ENCODE peak calls at places on chromosomes 16 and 17, in five cellular contexts. R is lower leg skin, V is tibial nerve, P is H1, W is stomach. T is an unnamed sample.

GRCh38 chr16:15682105-15682570 is 32.1 kb downstream of the NDE1 start:
- DNase-seq in R (peak; percentile 54), V (peak; percentile 20), P (no peak), W (peak; percentile 29), T (peak; percentile 37)

GRCh38 chr17:35496470-35497290 is 40.8 kb downstream of the SLFN12L start:
- DNase-seq in R (no peak), V (no peak), P (no peak), W (no peak), T (no peak)

GRCh38 chr16:22635345-22635744 is 124.7 kb downstream of the NPIPB5 start:
- DNase-seq in R (no peak), V (no peak), P (peak; percentile 78), W (no peak), T (no peak)

GRCh38 chr16:3459401-3460090 is 16.1 kb downstream of the NAA60 start:
- DNase-seq in R (no peak), V (no peak), P (no peak), W (no peak), T (no peak)

GRCh38 chr17:1709971-1710806 is at the start of gene TLCD2:
- DNase-seq in R (no peak), V (no peak), P (no peak), W (peak; percentile 80), T (peak; percentile 78)

GRCh38 chr17:74104921-74105320 is 98.6 kb upstream of the RPL38 start:
- DNase-seq in R (no peak), V (no peak), P (no peak), W (no peak), T (no peak)

GRCh38 chr17:45935197-45935709 is 40.9 kb downstream of the MAPT start:
- DNase-seq in R (no peak), V (no peak), P (no peak), W (no peak), T (no peak)

GRCh38 chr16:80176114-80176513 is 364.7 kb upstream of the DYNLRB2 start:
- DNase-seq in R (no peak), V (no peak), P (no peak), W (no peak), T (no peak)

GRCh38 chr16:66874079-66874775 is 6.1 kb upstream of the PDP2 start:
- DNase-seq in R (no peak), V (no peak), P (no peak), W (no peak), T (no peak)

GRCh38 chr16:24858219-24859041 is 12.7 kb downstream of the SLC5A11 start:
- DNase-seq in R (peak; percentile 19), V (peak; percentile 27), P (no peak), W (peak; percentile 39), T (no peak)

GRCh38 chr17:5785867-5786509 is 201.7 kb upstream of the NLRP1 start:
- DNase-seq in R (no peak), V (no peak), P (no peak), W (no peak), T (no peak)

GRCh38 chr17:80826346-80826954 is 165.2 kb upstream of the CHMP6 start:
- DNase-seq in R (no peak), V (no peak), P (no peak), W (no peak), T (no peak)

GRCh38 chr16:67115649-67116048 is 5.9 kb downstream of the PHAF1 start:
- DNase-seq in R (no peak), V (no peak), P (no peak), W (no peak), T (peak; percentile 97)

GRCh38 chr17:47145351-47145750 is 43.7 kb downstream of the CDC27 start:
- DNase-seq in R (no peak), V (no peak), P (no peak), W (no peak), T (no peak)

GRCh38 chr17:10879110-10879509 is 41.2 kb upstream of the PIRT start:
- DNase-seq in R (no peak), V (no peak), P (no peak), W (peak; percentile 50), T (no peak)

GRCh38 chr17:76726231-76726765 is at the start of gene JMJD6:
- DNase-seq in R (peak; percentile 97), V (peak; percentile 92), P (peak; percentile 87), W (peak; percentile 97), T (peak; percentile 90)

GRCh38 chr16:62829615-62830014 is 793.4 kb upstream of the CDH8 start:
- DNase-seq in R (no peak), V (no peak), P (no peak), W (no peak), T (no peak)

GRCh38 chr16:30700971-30701370 is 2.0 kb downstream of the SRCAP start:
- DNase-seq in R (no peak), V (no peak), P (no peak), W (no peak), T (no peak)

GRCh38 chr17:78957076-78957475 is 22.6 kb downstream of the LGALS3BP start:
- DNase-seq in R (no peak), V (no peak), P (no peak), W (peak; percentile 46), T (no peak)

GRCh38 chr17:72575542-72576233 is 454.9 kb downstream of the SOX9 start:
- DNase-seq in R (no peak), V (no peak), P (no peak), W (no peak), T (no peak)

GRCh38 chr16:68707341-68708152 is 29.5 kb upstream of the CDH1 start:
- DNase-seq in R (peak; percentile 46), V (no peak), P (peak; percentile 66), W (peak; percentile 86), T (peak; percentile 91)

GRCh38 chr17:66645259-66645658 is 189.7 kb upstream of the CACNG5 start:
- DNase-seq in R (no peak), V (no peak), P (no peak), W (no peak), T (no peak)

GRCh38 chr16:73197598-73197997 is 149.7 kb upstream of the ZFHX3 start:
- DNase-seq in R (no peak), V (no peak), P (no peak), W (no peak), T (no peak)

GRCh38 chr17:70555723-70556122 is 386.4 kb downstream of the KCNJ2 start:
- DNase-seq in R (no peak), V (no peak), P (no peak), W (no peak), T (no peak)

GRCh38 chr17:78726471-78727010 is 55.5 kb downstream of the CYTH1 start:
- DNase-seq in R (no peak), V (no peak), P (no peak), W (no peak), T (no peak)

GRCh38 chr16:24396350-24397271 is 140.5 kb downstream of the CACNG3 start:
- DNase-seq in R (no peak), V (no peak), P (no peak), W (no peak), T (no peak)

GRCh38 chr16:73768786-73769203 is 527.8 kb upstream of the PSMD7 start:
- DNase-seq in R (no peak), V (no peak), P (no peak), W (no peak), T (no peak)

GRCh38 chr17:42591411-42591810 is 13.9 kb upstream of the PSMC3IP start:
- DNase-seq in R (no peak), V (no peak), P (no peak), W (no peak), T (no peak)
- TF ChIP-seq POLR2A in R (no peak), V (no peak), P (no peak), W (no peak), T (no peak)

GRCh38 chr17:4365628-4366311 is 705 bp downstream of the UBE2G1 start:
- DNase-seq in R (no peak), V (no peak), P (no peak), W (no peak), T (peak; percentile 22)

GRCh38 chr17:4368341-4368740 is 1.9 kb upstream of the UBE2G1 start:
- DNase-seq in R (no peak), V (no peak), P (no peak), W (no peak), T (no peak)

GRCh38 chr17:4365103-4365627 is 1.3 kb downstream of the UBE2G1 start:
- DNase-seq in R (peak; percentile 90), V (peak; percentile 84), P (peak; percentile 83), W (peak; percentile 90), T (peak; percentile 88)

GRCh38 chr17:4364622-4365041 is 1.8 kb downstream of the UBE2G1 start:
- DNase-seq in R (no peak), V (no peak), P (no peak), W (no peak), T (no peak)

DNA sequence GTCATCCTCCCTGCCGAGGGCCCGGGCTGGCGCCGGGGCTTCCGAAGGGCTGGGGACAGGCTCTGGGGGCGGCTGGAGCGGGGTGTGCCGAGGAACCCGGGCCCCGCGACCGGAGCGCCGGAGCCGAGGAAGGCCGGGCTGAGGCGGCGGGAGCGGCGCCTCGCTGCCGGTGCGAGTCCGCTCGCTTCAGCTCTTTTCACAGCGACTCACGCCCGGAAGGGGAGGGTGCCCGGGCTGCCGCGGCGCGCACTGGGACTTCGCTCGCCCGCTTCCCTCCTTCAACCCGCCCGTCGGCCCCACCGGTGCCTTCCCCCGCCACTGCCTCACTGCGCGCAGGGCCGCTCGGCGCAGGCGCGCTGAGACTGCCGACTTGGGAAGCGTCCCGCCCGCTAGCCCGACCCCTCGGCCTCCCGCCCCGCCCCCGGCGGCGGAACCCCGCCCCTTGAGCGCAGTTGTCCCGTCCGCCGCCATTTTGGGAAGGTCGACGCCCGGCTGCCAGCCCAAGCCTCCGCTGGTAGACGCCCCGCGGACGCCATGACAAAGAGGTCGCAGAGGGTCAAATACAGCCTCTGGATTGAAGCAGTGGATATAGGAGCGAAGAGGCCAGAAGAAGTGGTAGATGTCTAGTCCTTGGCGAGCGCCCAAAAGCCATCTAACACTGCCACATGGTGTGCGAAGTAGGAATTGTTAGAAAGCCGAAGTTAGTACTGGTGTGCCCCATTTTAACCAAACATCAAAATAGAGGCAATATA is at the start of gene UBE2G1:
- DNase-seq in R (peak; percentile 97), V (peak; percentile 95), P (peak; percentile 96), W (peak; percentile 99), T (peak; percentile 86)
- TF ChIP-seq POLR2A in R (no peak), V (peak; percentile 65), P (peak; percentile 92), W (peak; percentile 83), T (peak; percentile 93)

GRCh38 chr16:77213542-77214108 is 14.4 kb downstream of the SYCE1L start:
- DNase-seq in R (no peak), V (no peak), P (no peak), W (no peak), T (peak; percentile 77)

GRCh38 chr16:77208382-77208781 is 9.2 kb downstream of the SYCE1L start:
- DNase-seq in R (no peak), V (no peak), P (no peak), W (no peak), T (no peak)

GRCh38 chr16:77214411-77215138 is 15.4 kb downstream of the SYCE1L start:
- DNase-seq in R (no peak), V (no peak), P (no peak), W (no peak), T (peak; percentile 24)

GRCh38 chr16:77212736-77213541 is 13.7 kb downstream of the SYCE1L start:
- DNase-seq in R (peak; percentile 62), V (no peak), P (no peak), W (peak; percentile 62), T (no peak)

GRCh38 chr16:77211880-77212735 is 12.9 kb downstream of the SYCE1L start:
- DNase-seq in R (no peak), V (no peak), P (peak; percentile 80), W (peak; percentile 47), T (no peak)
- TF ChIP-seq POLR2A in R (no peak), V (no peak), P (no peak), W (no peak), T (peak; percentile 64)

DNA sequence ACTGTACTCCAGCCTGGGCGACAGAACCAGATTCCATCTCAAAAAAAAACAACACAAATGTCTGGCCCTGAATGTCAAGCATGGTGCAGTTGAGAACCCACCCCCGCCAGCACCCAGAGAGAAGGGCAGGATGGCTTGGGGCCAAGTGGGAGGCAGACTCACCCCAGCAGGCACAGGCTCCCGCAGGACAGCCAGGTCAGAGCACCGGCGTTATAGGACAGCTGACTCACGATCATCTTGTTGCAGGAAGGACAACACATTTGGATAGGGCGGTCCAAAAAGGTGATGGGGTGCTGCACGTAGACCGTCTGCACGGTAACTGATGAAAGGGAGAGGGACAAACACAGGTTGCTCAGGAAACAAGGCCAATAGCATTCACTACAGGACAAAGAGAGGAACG is 33.3 kb downstream of the LITAF start:
- DNase-seq in R (no peak), V (no peak), P (no peak), W (no peak), T (no peak)
- TF ChIP-seq POLR2A in R (no peak), V (no peak), P (no peak), W (no peak), T (no peak)